ENCODE peak calls at places on chromosomes 13 and 19, in eight cellular contexts. B is AG10803, C is endothelial cell, W is lower lobe of right lung, V is brain microvascular endothelial cell, P is RWPE1, K is HCT116, A is Calu3. N is an unnamed sample.

GRCh38 chr19:43476606-43477005 is 11.2 kb upstream of the LYPD3 start:
- DNase-seq in B (peak; percentile 96), C (no peak), W (no peak), V (no peak), P (no peak), K (no peak), A (no peak), N (no peak)

GRCh38 chr13:79775830-79776229 is 294.9 kb downstream of the NDFIP2 start:
- DNase-seq in B (peak; percentile 84), C (peak; percentile 26), W (no peak), V (peak; percentile 77), P (peak; percentile 30), K (peak; percentile 7), A (peak; percentile 12), N (peak; percentile 25)

GRCh38 chr19:46378268-46378667 is 31.4 kb downstream of the PPP5C start:
- DNase-seq in B (peak; percentile 94), C (no peak), W (no peak), V (peak; percentile 27), P (no peak), K (no peak), A (no peak), N (no peak)

GRCh38 chr19:13027557-13027956 is 32.3 kb downstream of the NFIX start:
- DNase-seq in B (no peak), C (no peak), W (no peak), V (no peak), P (no peak), K (no peak), A (no peak), N (no peak)

GRCh38 chr13:33284016-33284415 is 1.5 kb downstream of the STARD13 start:
- DNase-seq in B (peak; percentile 44), C (no peak), W (no peak), V (peak; percentile 27), P (no peak), K (no peak), A (no peak), N (no peak)

GRCh38 chr13:92196566-92197256 is 798.3 kb downstream of the GPC5 start:
- DNase-seq in B (no peak), C (no peak), W (no peak), V (peak; percentile 23), P (no peak), K (no peak), A (no peak), N (no peak)

GRCh38 chr13:94192576-94192975 is 286.9 kb downstream of the DCT start:
- DNase-seq in B (no peak), C (peak; percentile 63), W (no peak), V (peak; percentile 34), P (no peak), K (no peak), A (no peak), N (peak; percentile 13)

GRCh38 chr13:27868639-27869435 is 51.0 kb upstream of the PDX1 start:
- DNase-seq in B (peak; percentile 6), C (no peak), W (no peak), V (peak; percentile 1), P (peak; percentile 20), K (peak; percentile 7), A (peak; percentile 5), N (no peak)

GRCh38 chr13:58573742-58574141 is 942.2 kb downstream of the PCDH17 start:
- DNase-seq in B (no peak), C (no peak), W (no peak), V (no peak), P (no peak), K (no peak), A (no peak), N (no peak)

GRCh38 chr13:25267715-25268114 is 19.6 kb downstream of the MTMR6 start:
- DNase-seq in B (peak; percentile 12), C (no peak), W (no peak), V (no peak), P (no peak), K (no peak), A (no peak), N (peak; percentile 28)

GRCh38 chr13:29888306-29888705 is 37.9 kb upstream of the UBL3 start:
- DNase-seq in B (peak; percentile 53), C (no peak), W (no peak), V (no peak), P (no peak), K (no peak), A (no peak), N (no peak)

GRCh38 chr13:34086281-34086680 is 268.3 kb downstream of the RFC3 start:
- DNase-seq in B (no peak), C (no peak), W (no peak), V (no peak), P (no peak), K (no peak), A (no peak), N (peak; percentile 26)

GRCh38 chr19:41997121-41997850 is 3.3 kb upstream of the ATP1A3 start:
- DNase-seq in B (peak; percentile 17), C (peak; percentile 74), W (no peak), V (peak; percentile 16), P (peak; percentile 75), K (no peak), A (peak; percentile 77), N (peak; percentile 83)

GRCh38 chr19:42402376-42403116 is 12.4 kb upstream of the CNFN start:
- DNase-seq in B (no peak), C (no peak), W (no peak), V (no peak), P (no peak), K (no peak), A (no peak), N (no peak)

GRCh38 chr19:45079911-45080469 is 930 bp downstream of the GEMIN7 start:
- DNase-seq in B (no peak), C (no peak), W (no peak), V (no peak), P (no peak), K (no peak), A (no peak), N (no peak)

GRCh38 chr13:41117859-41118258 is 14.7 kb downstream of the KBTBD6 start:
- DNase-seq in B (no peak), C (no peak), W (no peak), V (no peak), P (peak; percentile 31), K (no peak), A (no peak), N (no peak)

GRCh38 chr19:1768248-1768647 is 14.9 kb downstream of the ONECUT3 start:
- DNase-seq in B (no peak), C (peak; percentile 39), W (no peak), V (no peak), P (no peak), K (no peak), A (no peak), N (no peak)

GRCh38 chr13:100266026-100266425 is 177.1 kb downstream of the PCCA start:
- DNase-seq in B (no peak), C (no peak), W (no peak), V (no peak), P (no peak), K (no peak), A (no peak), N (no peak)
- TF ChIP-seq CTCF in B (no peak), C (no peak), W (no peak), V (no peak), P (no peak), K (no peak), A (no peak), N (no peak)

GRCh38 chr13:97268772-97269171 is 46.6 kb downstream of the MBNL2 start:
- DNase-seq in B (no peak), C (peak; percentile 35), W (no peak), V (no peak), P (no peak), K (no peak), A (no peak), N (no peak)
- TF ChIP-seq CTCF in B (no peak), C (no peak), W (no peak), V (peak; percentile 36), P (no peak), K (no peak), A (no peak), N (no peak)

GRCh38 chr19:47854459-47854858 is 4.6 kb upstream of the TPRX2 start:
- DNase-seq in B (no peak), C (no peak), W (no peak), V (no peak), P (no peak), K (no peak), A (no peak), N (no peak)

GRCh38 chr19:47848425-47848824 is 10.6 kb upstream of the TPRX2 start:
- DNase-seq in B (no peak), C (no peak), W (no peak), V (no peak), P (no peak), K (no peak), A (no peak), N (no peak)

GRCh38 chr19:47853003-47853402 is 6.0 kb upstream of the TPRX2 start:
- DNase-seq in B (no peak), C (no peak), W (peak; percentile 8), V (no peak), P (no peak), K (no peak), A (no peak), N (no peak)

DNA sequence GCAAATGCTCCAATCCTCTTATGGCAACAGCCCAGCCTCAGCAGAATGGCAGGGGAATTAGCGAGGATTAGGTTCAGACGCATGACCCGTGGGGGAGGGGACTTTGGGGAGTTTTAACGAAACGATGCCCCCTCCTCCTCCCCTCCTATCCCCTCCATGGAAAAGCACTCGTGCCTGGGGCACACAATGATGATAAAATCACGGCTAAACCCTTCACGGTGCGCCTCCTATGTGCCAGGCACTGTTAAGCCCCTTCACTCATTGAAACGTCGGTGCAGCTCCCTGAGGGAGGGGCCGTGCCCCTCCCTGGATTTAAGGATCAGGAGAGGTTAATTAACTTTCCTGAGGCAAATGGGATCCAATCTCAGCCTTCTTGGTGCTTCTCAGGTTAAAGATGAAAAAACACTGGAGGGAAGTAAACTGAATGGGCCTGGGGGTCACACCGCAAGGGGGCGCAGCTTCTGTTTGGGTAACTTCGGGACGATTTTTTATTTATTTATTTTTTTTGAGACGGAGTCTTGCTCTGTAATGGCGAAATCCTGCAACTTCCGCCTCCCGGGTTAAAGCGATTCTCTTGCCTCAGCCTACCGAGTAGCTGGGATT is 10.1 kb upstream of the TPRX2 start:
- DNase-seq in B (peak; percentile 4), C (peak; percentile 64), W (peak; percentile 54), V (peak; percentile 10), P (no peak), K (peak; percentile 57), A (peak; percentile 64), N (no peak)
- TF ChIP-seq CTCF in B (peak; percentile 37), C (peak; percentile 83), W (peak; percentile 36), V (peak; percentile 60), P (peak; percentile 44), K (peak; percentile 88), A (peak; percentile 81), N (no peak)

GRCh38 chr19:18858906-18859646 is 27.3 kb downstream of the UPF1 start:
- DNase-seq in B (no peak), C (no peak), W (no peak), V (no peak), P (no peak), K (no peak), A (no peak), N (no peak)

GRCh38 chr19:18855647-18856384 is 24.1 kb downstream of the UPF1 start:
- DNase-seq in B (no peak), C (no peak), W (no peak), V (no peak), P (no peak), K (no peak), A (no peak), N (no peak)

GRCh38 chr19:18854982-18855381 is 23.2 kb downstream of the UPF1 start:
- DNase-seq in B (no peak), C (no peak), W (peak; percentile 41), V (no peak), P (no peak), K (no peak), A (no peak), N (no peak)

GRCh38 chr19:18857223-18857622 is 25.5 kb downstream of the UPF1 start:
- DNase-seq in B (no peak), C (no peak), W (no peak), V (no peak), P (no peak), K (no peak), A (no peak), N (no peak)

GRCh38 chr19:18856385-18857126 is 24.8 kb downstream of the UPF1 start:
- DNase-seq in B (peak; percentile 47), C (no peak), W (no peak), V (peak; percentile 32), P (peak; percentile 20), K (no peak), A (no peak), N (no peak)
- TF ChIP-seq CTCF in B (peak; percentile 56), C (no peak), W (no peak), V (peak; percentile 67), P (peak; percentile 29), K (peak; percentile 40), A (no peak), N (no peak)

N was measured in GM13976.